ENCODE peak calls at places on chromosome 13, in nine cellular contexts. G is HCT116, H is IMR-90, T is mammary epithelial cell, O is SK-N-SH, I is PC-3, L is GM23248, A is fibroblast of lung, R is OCI-LY7. K is an unnamed sample. For H3K4me1, the result is how much of the 10 kb centered on the place peaks cover.

GRCh38 chr13:100290165-100290801 is 201.4 kb downstream of the PCCA start:
- DNase-seq in A (peak), G (no peak), T (no peak), R (no peak), I (no peak), O (no peak), H (peak), L (no peak), K (no peak)

GRCh38 chr13:83372786-83373185 is 509.5 kb downstream of the SLITRK1 start:
- DNase-seq in H (peak), A (no peak), O (no peak), T (peak), I (no peak), G (no peak), R (no peak), L (peak), K (no peak)

GRCh38 chr13:27770809-27771208 is 21.5 kb upstream of the GSX1 start:
- DNase-seq in L (peak), T (peak), I (peak), O (peak), G (peak), H (peak), R (peak), A (peak), K (no peak)

GRCh38 chr13:44259045-44260042 is 114.3 kb upstream of the SERP2 start:
- DNase-seq in L (peak), T (peak), O (peak), I (peak), H (peak), G (no peak), A (peak), R (peak), K (peak)

GRCh38 chr13:113888701-113889330 is 24.9 kb upstream of the GAS6 start:
- DNase-seq in T (no peak), I (no peak), A (no peak), O (no peak), R (no peak), L (no peak), H (no peak), G (no peak), K (no peak)

GRCh38 chr13:50375792-50376191 is 360.5 kb downstream of the KCNRG start:
- DNase-seq in A (peak), O (no peak), I (peak), T (peak), L (peak), G (no peak), R (peak), H (peak), K (peak)

GRCh38 chr13:71237332-71237731 is 629.7 kb downstream of the DACH1 start:
- DNase-seq in H (no peak), R (no peak), I (no peak), L (no peak), T (no peak), A (no peak), G (no peak), O (no peak), K (no peak)

GRCh38 chr13:113967729-113968462 is 6.0 kb downstream of the C13orf46 start:
- DNase-seq in T (no peak), R (no peak), G (no peak), I (no peak), A (no peak), L (no peak), O (no peak), H (no peak), K (no peak)

GRCh38 chr13:22040810-22041364 is 370.0 kb downstream of the FGF9 start:
- DNase-seq in O (no peak), G (no peak), R (no peak), H (no peak), I (no peak), A (no peak), T (no peak), L (no peak), K (no peak)

GRCh38 chr13:76884167-76884566 is 2.0 kb downstream of the KCTD12 start:
- DNase-seq in G (no peak), H (no peak), L (peak), O (no peak), A (peak), R (no peak), I (no peak), T (peak), K (no peak)

GRCh38 chr13:52348983-52349780 is 56.8 kb downstream of the THSD1 start:
- DNase-seq in G (peak), T (peak), H (peak), I (peak), R (no peak), A (peak), O (no peak), L (peak), K (peak)

GRCh38 chr13:94716016-94716415 is 3.7 kb upstream of the SOX21 start:
- DNase-seq in H (no peak), G (no peak), L (no peak), R (no peak), I (peak), T (no peak), A (no peak), O (no peak), K (no peak)

GRCh38 chr13:72565893-72566292 is 161.5 kb downstream of the MZT1 start:
- DNase-seq in T (no peak), A (peak), I (peak), H (peak), L (peak), G (peak), R (peak), O (peak), K (peak)

GRCh38 chr13:35720690-35721554 is 244.4 kb upstream of the MAB21L1 start:
- DNase-seq in O (peak), I (peak), R (peak), H (peak), G (peak), T (peak), A (peak), L (peak), K (no peak)

GRCh38 chr13:20295956-20296355 is 63.8 kb upstream of the GJB6 start:
- DNase-seq in H (no peak), A (no peak), I (no peak), L (no peak), T (no peak), R (no peak), O (no peak), G (no peak), K (no peak)

GRCh38 chr13:112522578-112522977 is 65.4 kb downstream of the TUBGCP3 start:
- DNase-seq in O (no peak), H (peak), G (no peak), A (peak), L (peak), T (peak), I (peak), R (no peak), K (peak)

GRCh38 chr13:97141564-97142005 is 80.5 kb upstream of the MBNL2 start:
- DNase-seq in L (peak), A (peak), G (peak), R (no peak), I (peak), H (peak), O (no peak), T (peak), K (peak)

GRCh38 chr13:38630780-38631179 is 56.1 kb upstream of the FREM2 start:
- DNase-seq in R (no peak), G (no peak), H (peak), T (no peak), A (peak), I (no peak), O (no peak), L (peak), K (peak)

GRCh38 chr13:35479691-35480090 is 3.2 kb upstream of the MAB21L1 start:
- DNase-seq in G (no peak), O (no peak), L (no peak), T (no peak), A (no peak), H (no peak), R (no peak), I (no peak), K (no peak)

GRCh38 chr13:45749026-45749759 is 47.1 kb downstream of the CBY2 start:
- DNase-seq in A (no peak), R (no peak), O (no peak), H (no peak), I (no peak), L (no peak), G (no peak), T (no peak), K (no peak)

GRCh38 chr13:42405665-42406390 is 133.9 kb downstream of the AKAP11 start:
- DNase-seq in A (no peak), T (peak), R (no peak), G (no peak), L (peak), I (peak), O (no peak), H (peak), K (peak)

GRCh38 chr13:102773441-102774209 is at the start of gene TEX30:
- DNase-seq in R (peak), O (peak), I (peak), L (peak), A (peak), H (peak), T (peak), G (peak), K (peak)

GRCh38 chr13:42395066-42395821 is 123.3 kb downstream of the AKAP11 start:
- DNase-seq in G (no peak), T (no peak), I (no peak), R (no peak), A (no peak), L (no peak), O (no peak), H (no peak), K (no peak)

GRCh38 chr13:53198017-53198416 is 169.4 kb downstream of the OLFM4 start:
- DNase-seq in A (no peak), G (no peak), R (no peak), O (peak), H (no peak), T (no peak), I (no peak), L (no peak), K (no peak)

GRCh38 chr13:107866666-107867623 is 348.4 kb downstream of the LIG4 start:
- DNase-seq in I (peak), L (peak), T (peak), H (peak), A (peak), G (no peak), R (no peak), O (peak), K (peak)

DNA sequence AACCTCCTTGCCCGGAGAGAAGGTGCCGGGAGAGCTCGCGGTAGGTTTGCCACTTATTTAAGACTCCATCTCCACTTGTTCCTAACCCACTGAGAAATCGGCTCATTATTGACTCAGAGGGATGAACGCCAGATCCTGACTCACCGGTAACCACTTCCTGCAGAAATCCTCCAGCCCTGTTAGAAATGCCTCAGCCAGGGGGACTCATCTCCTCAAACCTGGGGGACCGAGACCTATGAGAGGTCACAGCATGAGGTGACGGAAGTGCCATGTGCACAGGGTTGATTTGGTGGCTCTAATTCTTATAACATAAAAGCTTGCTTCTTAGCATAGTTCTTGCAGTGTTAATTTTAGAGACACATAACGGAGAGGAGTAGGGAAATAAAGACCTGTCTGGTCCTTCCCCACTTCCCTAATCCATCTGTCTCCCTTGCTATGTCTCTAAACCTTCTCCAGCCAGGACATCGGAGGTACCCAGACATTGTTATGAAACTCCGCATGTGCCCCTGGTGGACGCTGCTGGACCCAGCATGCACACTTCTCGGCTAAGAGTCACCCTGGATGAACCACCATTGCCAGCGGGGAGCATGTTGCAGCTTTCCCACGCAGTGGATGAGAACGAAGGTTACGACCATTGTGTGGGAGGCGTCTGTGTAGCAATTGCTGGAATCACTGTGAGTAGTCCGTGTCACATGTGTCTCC is 158.9 kb downstream of the EFNB2 start:
- DNase-seq in T (peak), R (no peak), O (no peak), L (peak), I (peak), G (peak), A (peak), H (peak), K (peak)
- H2AFZ ChIP-seq in T (no peak), R (no peak), O (no peak), L (no peak), I (peak), G (peak), A (no peak), H (peak), K (peak)

GRCh38 chr13:110302986-110303385 is 4.0 kb downstream of the COL4A1 start:
- DNase-seq in I (no peak), H (no peak), R (no peak), O (no peak), L (no peak), A (no peak), G (no peak), T (no peak), K (no peak)
- H3K4me1 ChIP-seq in I (under half), H (under half), R (under half), O (under half), L (under half), A (under half), G (under half), T (under half), K (under half)

GRCh38 chr13:23183292-23183691 is 2.5 kb downstream of the SGCG start:
- DNase-seq in L (no peak), O (no peak), T (no peak), A (no peak), H (no peak), G (no peak), R (no peak), I (no peak), K (no peak)

GRCh38 chr13:23180711-23181110 is at the start of gene SGCG:
- DNase-seq in L (peak), G (no peak), T (no peak), O (no peak), H (no peak), A (peak), R (no peak), I (no peak), K (no peak)

GRCh38 chr13:23182142-23182541 is 1.4 kb downstream of the SGCG start:
- DNase-seq in G (no peak), L (no peak), A (no peak), O (no peak), I (no peak), H (no peak), T (no peak), R (no peak), K (no peak)

GRCh38 chr13:23185542-23185941 is 4.8 kb downstream of the SGCG start:
- DNase-seq in A (no peak), T (no peak), R (no peak), O (no peak), H (no peak), G (no peak), I (no peak), L (no peak), K (no peak)
- H3K4me3 ChIP-seq in A (no peak), T (no peak), R (no peak), O (no peak), H (no peak), G (no peak), I (no peak), L (no peak), K (no peak)

GRCh38 chr13:74891610-74892009 is 590.4 kb downstream of the TBC1D4 start:
- DNase-seq in I (peak), O (no peak), R (no peak), H (peak), T (peak), G (no peak), L (peak), A (peak), K (peak)
- H2AFZ ChIP-seq in I (no peak), O (no peak), R (no peak), H (no peak), T (peak), G (no peak), L (no peak), A (peak), K (peak)

GRCh38 chr13:41059466-41059865 is 1.8 kb upstream of the WBP4 start:
- DNase-seq in L (peak), I (peak), G (no peak), H (peak), O (peak), A (no peak), R (peak), T (peak), K (no peak)
- H3K4me1 ChIP-seq in L (under half), I (under half), G (under half), H (under half), O (under half), A (under half), R (half or more), T (under half), K (under half)

DNA sequence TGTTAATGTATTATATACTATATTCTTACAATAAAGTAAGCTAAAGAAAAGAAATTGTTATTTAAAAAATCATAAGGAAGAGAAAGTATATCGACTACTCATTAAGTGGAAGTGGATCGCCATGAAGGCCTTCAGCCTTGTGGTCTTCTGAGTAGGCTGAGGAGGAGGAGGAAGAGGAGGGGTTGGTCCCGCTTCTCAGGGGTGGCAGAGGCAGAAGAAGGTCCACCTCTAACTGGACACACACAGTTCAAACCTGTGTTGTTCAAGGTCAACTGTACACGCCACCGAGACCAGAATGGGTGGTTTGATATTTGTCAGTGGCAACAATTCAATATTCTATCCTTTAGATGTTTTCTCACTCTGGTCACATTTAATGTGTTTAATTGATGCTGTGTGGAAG is 67.2 kb downstream of the ALOX5AP start:
- DNase-seq in I (no peak), G (no peak), O (no peak), H (no peak), A (no peak), T (no peak), R (no peak), L (no peak), K (no peak)
- H3K4me3 ChIP-seq in I (no peak), G (no peak), O (peak), H (no peak), A (no peak), T (no peak), R (no peak), L (peak), K (no peak)

DNA sequence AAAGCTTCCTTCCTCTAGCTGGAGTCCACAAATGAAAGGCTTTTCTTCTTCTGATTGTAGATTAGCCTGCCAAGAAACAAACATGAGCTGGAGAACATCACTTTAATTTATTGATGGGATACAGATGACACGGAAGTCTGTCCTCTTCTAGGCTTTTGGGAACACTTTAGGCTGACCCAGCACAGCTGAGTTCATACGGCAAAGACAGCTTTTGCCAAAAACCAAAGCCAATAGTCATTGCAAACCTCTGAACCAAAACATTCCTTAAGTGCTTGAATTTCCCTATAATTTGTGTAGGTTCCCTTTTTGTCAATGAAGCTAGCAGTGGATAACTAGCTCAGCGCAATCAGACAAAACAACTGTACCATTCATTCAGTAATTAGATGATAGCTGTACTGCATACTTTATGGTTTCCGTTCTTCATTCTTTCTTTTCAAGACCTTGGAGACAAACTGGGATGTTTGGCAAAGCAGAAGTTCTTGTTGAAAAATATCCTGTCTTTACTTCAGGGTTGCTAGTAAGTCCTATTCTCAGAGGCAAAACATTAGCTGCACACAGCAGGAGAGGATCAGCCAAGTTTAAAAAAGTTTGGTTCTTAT is 95.7 kb upstream of the SPRY2 start:
- DNase-seq in G (no peak), O (no peak), T (no peak), L (no peak), R (no peak), A (peak), H (no peak), I (no peak), K (peak)
- H2AFZ ChIP-seq in G (no peak), O (peak), T (peak), L (peak), R (no peak), A (no peak), H (no peak), I (no peak), K (no peak)

GRCh38 chr13:79404985-79405384 is 1.1 kb downstream of the RBM26 start:
- DNase-seq in O (no peak), H (no peak), T (peak), A (no peak), L (peak), R (no peak), I (no peak), G (no peak), K (no peak)

GRCh38 chr13:79405831-79406596 is at the start of gene RBM26:
- DNase-seq in H (peak), O (peak), R (peak), G (peak), L (peak), A (peak), T (peak), I (peak), K (peak)

GRCh38 chr13:79405501-79405830 is 589 bp downstream of the RBM26 start:
- DNase-seq in A (no peak), H (no peak), R (no peak), T (peak), G (no peak), L (peak), O (no peak), I (no peak), K (no peak)

GRCh38 chr13:79403113-79403512 is 2.9 kb downstream of the RBM26 start:
- DNase-seq in L (no peak), R (no peak), A (no peak), H (no peak), I (no peak), O (no peak), G (no peak), T (no peak), K (no peak)

GRCh38 chr13:79404361-79404760 is 1.7 kb downstream of the RBM26 start:
- DNase-seq in R (no peak), G (no peak), L (no peak), I (no peak), A (peak), H (no peak), T (no peak), O (no peak), K (no peak)
- H3K4me1 ChIP-seq in R (under half), G (under half), L (under half), I (under half), A (under half), H (under half), T (under half), O (under half), K (under half)